ENCODE peak calls at places on chromosomes 2 and 18, in four cellular contexts. X, G, P and J are unnamed samples.
A peak's percentile ranks its signal among the peaks of the same experiment; 100 is the strongest.

GRCh38 chr2:96109931-96110511 is 6.3 kb downstream of the ADRA2B start:
- DNase-seq in X (no peak), G (no peak), P (peak; percentile 30), J (no peak)

GRCh38 chr2:128879161-128879560 is 560.5 kb upstream of the HS6ST1 start:
- DNase-seq in X (no peak), G (no peak), P (no peak), J (no peak)

GRCh38 chr2:62415019-62415431 is 91.0 kb downstream of the TMEM17 start:
- DNase-seq in X (no peak), G (no peak), P (no peak), J (no peak)

GRCh38 chr2:95346236-95346737 is 49.1 kb downstream of the KCNIP3 start:
- DNase-seq in X (no peak), G (peak; percentile 80), P (peak; percentile 74), J (peak; percentile 42)

GRCh38 chr18:31931163-31931885 is 11.6 kb downstream of the TRAPPC8 start:
- DNase-seq in X (no peak), G (no peak), P (no peak), J (no peak)

GRCh38 chr2:113226462-113226861 is 52.3 kb downstream of the PAX8 start:
- DNase-seq in X (no peak), G (no peak), P (peak; percentile 3), J (no peak)

GRCh38 chr2:232501794-232502499 is 14.3 kb upstream of the ECEL1 start:
- DNase-seq in X (no peak), G (no peak), P (no peak), J (peak; percentile 49)

GRCh38 chr2:218964041-218964771 is 4.7 kb downstream of the CDK5R2 start:
- DNase-seq in X (no peak), G (no peak), P (no peak), J (no peak)

GRCh38 chr2:234405472-234405871 is 91.4 kb downstream of the ARL4C start:
- DNase-seq in X (no peak), G (no peak), P (no peak), J (no peak)

GRCh38 chr2:239760596-239760995 is 264.5 kb downstream of the NDUFA10 start:
- DNase-seq in X (no peak), G (no peak), P (peak; percentile 12), J (no peak)

GRCh38 chr18:4200399-4200798 is 254.7 kb downstream of the DLGAP1 start:
- DNase-seq in X (no peak), G (no peak), P (no peak), J (no peak)

GRCh38 chr2:47033102-47033880 is 117.7 kb upstream of the MCFD2 start:
- DNase-seq in X (no peak), G (no peak), P (no peak), J (no peak)